ENCODE peak calls at places on chromosomes 5 and 9, in five cellular contexts. R is H7, O is OCI-LY7, J is breast epithelium, L is retina. U is an unnamed sample.
A peak's percentile ranks its signal among the peaks of the same experiment; 100 is the strongest.

GRCh38 chr9:100540327-100540726 is 37.6 kb upstream of the CAVIN4 start:
- DNase-seq in L (no peak), O (no peak), J (no peak), R (no peak), U (no peak)

GRCh38 chr9:129938291-129938979 is 103.2 kb downstream of the USP20 start:
- DNase-seq in O (no peak), J (no peak), R (peak; percentile 40), L (no peak), U (no peak)

GRCh38 chr9:8653855-8654254 is 854.3 kb upstream of the DMAC1 start:
- DNase-seq in R (no peak), O (no peak), L (no peak), J (no peak), U (no peak)

GRCh38 chr9:133995012-133995896 is 3.1 kb upstream of the VAV2 start:
- DNase-seq in O (no peak), L (no peak), R (peak; percentile 65), J (no peak), U (no peak)

GRCh38 chr9:129317179-129318011 is 139.3 kb upstream of the IER5L start:
- DNase-seq in R (peak; percentile 73), J (peak; percentile 49), L (no peak), O (peak; percentile 22), U (no peak)

GRCh38 chr9:136513191-136513590 is 30.4 kb upstream of the SEC16A start:
- DNase-seq in J (no peak), O (no peak), R (peak; percentile 66), L (no peak), U (no peak)

GRCh38 chr9:122274055-122274454 is 9.4 kb downstream of the MRRF start:
- DNase-seq in L (no peak), O (no peak), J (no peak), R (no peak), U (no peak)

GRCh38 chr5:1468247-1468612 is 23.0 kb upstream of the SLC6A3 start:
- DNase-seq in O (peak; percentile 49), R (peak; percentile 94), L (peak; percentile 63), J (peak; percentile 41), U (peak; percentile 61)

GRCh38 chr9:122158202-122158601 is 1.4 kb downstream of the NDUFA8 start:
- DNase-seq in L (peak; percentile 19), J (no peak), O (peak; percentile 72), R (peak; percentile 75), U (no peak)

GRCh38 chr9:34651876-34652602 is at the start of gene IL11RA:
- DNase-seq in O (peak; percentile 33), R (peak; percentile 100), J (peak; percentile 75), L (peak; percentile 71), U (peak; percentile 86)

GRCh38 chr5:179454354-179454753 is 96.0 kb upstream of the RUFY1 start:
- DNase-seq in J (no peak), L (no peak), O (no peak), R (no peak), U (no peak)

GRCh38 chr9:98437458-98438034 is 182.1 kb upstream of the TBC1D2 start:
- DNase-seq in O (no peak), L (no peak), R (no peak), J (no peak), U (no peak)

GRCh38 chr5:135119497-135119896 is 85.5 kb upstream of the PITX1 start:
- DNase-seq in O (peak; percentile 19), J (no peak), R (no peak), L (no peak), U (no peak)

GRCh38 chr5:149265559-149265958 is 6.1 kb upstream of the AFAP1L1 start:
- DNase-seq in O (no peak), L (no peak), R (no peak), J (no peak), U (peak; percentile 34)

GRCh38 chr5:170441385-170441784 is 52.2 kb upstream of the KCNMB1 start:
- DNase-seq in R (no peak), L (no peak), J (no peak), O (no peak), U (no peak)

GRCh38 chr5:144273232-144274027 is 102.8 kb downstream of the KCTD16 start:
- DNase-seq in J (no peak), R (no peak), O (no peak), L (no peak), U (no peak)

GRCh38 chr5:22058620-22059019 is 794.5 kb downstream of the CDH12 start:
- DNase-seq in L (no peak), J (no peak), O (no peak), R (no peak), U (no peak)

GRCh38 chr5:81717221-81717620 is 33.7 kb downstream of the SSBP2 start:
- DNase-seq in J (no peak), O (no peak), L (no peak), R (no peak), U (no peak)

GRCh38 chr5:113140837-113141661 is 164.5 kb downstream of the DCP2 start:
- DNase-seq in L (no peak), J (no peak), R (peak; percentile 38), O (no peak), U (no peak)

GRCh38 chr5:96226941-96227552 is 206.0 kb downstream of the PCSK1 start:
- DNase-seq in R (no peak), O (no peak), J (no peak), L (no peak), U (no peak)

GRCh38 chr9:113614843-113615648 is 151.5 kb downstream of the RGS3 start:
- DNase-seq in O (no peak), J (no peak), R (no peak), L (no peak), U (no peak)

GRCh38 chr5:102867999-102868662 is 113.0 kb downstream of the PAM start:
- DNase-seq in J (no peak), L (no peak), O (no peak), R (no peak), U (no peak)

GRCh38 chr9:36006541-36006940 is 30.2 kb upstream of the RECK start:
- DNase-seq in O (peak; percentile 18), J (no peak), L (no peak), R (no peak), U (no peak)

GRCh38 chr9:128215491-128216404 is 12.6 kb downstream of the DNM1 start:
- DNase-seq in L (no peak), O (no peak), J (no peak), R (peak; percentile 48), U (no peak)

GRCh38 chr5:59371525-59372138 is 521.9 kb downstream of the PDE4D start:
- DNase-seq in O (no peak), L (no peak), R (no peak), J (no peak), U (no peak)

GRCh38 chr5:128736567-128736966 is 198.5 kb upstream of the FBN2 start:
- DNase-seq in R (no peak), J (no peak), O (no peak), L (no peak), U (no peak)

GRCh38 chr5:124729687-124730359 is 16.6 kb downstream of the ZNF608 start:
- DNase-seq in L (no peak), J (no peak), O (no peak), R (no peak), U (no peak)

GRCh38 chr9:122816163-122816867 is 12.1 kb downstream of the PDCL start:
- DNase-seq in J (no peak), R (no peak), L (no peak), O (no peak), U (no peak)

U was measured in frontal cortex.